ENCODE peak calls at places on chromosomes 4 and X, in nine cellular contexts. One of them, this sample, is unnamed.

GRCh38 chr4:110275871-110276270 is 77.5 kb upstream of the ELOVL6 start:
- DNase-seq in astrocyte of the spinal cord: peak
- DNase-seq in NCI-H1694 treated with DMSO at 0.1 percent for 48 hours: no peak
- DNase-seq in iPS-NIHi11: no peak
- DNase-seq in mesendoderm: no peak
- DNase-seq in NCI-H146: no peak
- DNase-seq in lung: no peak
- DNase-seq in activated naive CD4-positive, alpha-beta T cell treated with anti-CD3 and anti-CD28 coated beads, Interleukin-2, amount 10 ng/mL, durations not matched to agents 7 days and 5 days: no peak
- DNase-seq in iris pigment epithelial cell: peak
- DNase-seq in this sample: no peak

GRCh38 chrX:72308566-72309296 is 3.0 kb upstream of the CITED1 start:
- DNase-seq in NCI-H1694 treated with DMSO at 0.1 percent for 48 hours: peak
- DNase-seq in activated naive CD4-positive, alpha-beta T cell treated with anti-CD3 and anti-CD28 coated beads, Interleukin-2, amount 10 ng/mL, durations not matched to agents 7 days and 5 days: peak
- DNase-seq in iris pigment epithelial cell: peak
- DNase-seq in lung: peak
- DNase-seq in iPS-NIHi11: peak
- DNase-seq in NCI-H146: peak
- DNase-seq in mesendoderm: peak
- DNase-seq in astrocyte of the spinal cord: peak
- DNase-seq in this sample: peak

GRCh38 chrX:109740076-109740809 is 7.2 kb upstream of the ACSL4 start:
- DNase-seq in astrocyte of the spinal cord: no peak
- DNase-seq in iris pigment epithelial cell: peak
- DNase-seq in iPS-NIHi11: no peak
- DNase-seq in NCI-H1694 treated with DMSO at 0.1 percent for 48 hours: no peak
- DNase-seq in activated naive CD4-positive, alpha-beta T cell treated with anti-CD3 and anti-CD28 coated beads, Interleukin-2, amount 10 ng/mL, durations not matched to agents 7 days and 5 days: no peak
- DNase-seq in lung: peak
- DNase-seq in mesendoderm: no peak
- DNase-seq in NCI-H146: no peak
- DNase-seq in this sample: no peak

GRCh38 chrX:103846395-103846794 is 14.3 kb upstream of the RAB9B start:
- DNase-seq in iPS-NIHi11: no peak
- DNase-seq in mesendoderm: no peak
- DNase-seq in lung: no peak
- DNase-seq in activated naive CD4-positive, alpha-beta T cell treated with anti-CD3 and anti-CD28 coated beads, Interleukin-2, amount 10 ng/mL, durations not matched to agents 7 days and 5 days: no peak
- DNase-seq in NCI-H146: no peak
- DNase-seq in iris pigment epithelial cell: peak
- DNase-seq in NCI-H1694 treated with DMSO at 0.1 percent for 48 hours: no peak
- DNase-seq in astrocyte of the spinal cord: no peak
- DNase-seq in this sample: no peak

GRCh38 chr4:176656108-176656507 is 136.6 kb downstream of the VEGFC start:
- DNase-seq in lung: no peak
- DNase-seq in activated naive CD4-positive, alpha-beta T cell treated with anti-CD3 and anti-CD28 coated beads, Interleukin-2, amount 10 ng/mL, durations not matched to agents 7 days and 5 days: no peak
- DNase-seq in iris pigment epithelial cell: no peak
- DNase-seq in iPS-NIHi11: no peak
- DNase-seq in astrocyte of the spinal cord: no peak
- DNase-seq in mesendoderm: no peak
- DNase-seq in NCI-H146: no peak
- DNase-seq in NCI-H1694 treated with DMSO at 0.1 percent for 48 hours: no peak
- DNase-seq in this sample: no peak

GRCh38 chrX:153726286-153727107 is 1.8 kb downstream of the ABCD1 start:
- DNase-seq in astrocyte of the spinal cord: peak
- DNase-seq in activated naive CD4-positive, alpha-beta T cell treated with anti-CD3 and anti-CD28 coated beads, Interleukin-2, amount 10 ng/mL, durations not matched to agents 7 days and 5 days: peak
- DNase-seq in lung: peak
- DNase-seq in NCI-H1694 treated with DMSO at 0.1 percent for 48 hours: no peak
- DNase-seq in iris pigment epithelial cell: peak
- DNase-seq in mesendoderm: peak
- DNase-seq in NCI-H146: peak
- DNase-seq in iPS-NIHi11: peak
- DNase-seq in this sample: peak

GRCh38 chrX:110402091-110402854 is 43.6 kb downstream of the RTL9 start:
- DNase-seq in activated naive CD4-positive, alpha-beta T cell treated with anti-CD3 and anti-CD28 coated beads, Interleukin-2, amount 10 ng/mL, durations not matched to agents 7 days and 5 days: no peak
- DNase-seq in iris pigment epithelial cell: peak
- DNase-seq in astrocyte of the spinal cord: peak
- DNase-seq in mesendoderm: peak
- DNase-seq in NCI-H146: no peak
- DNase-seq in iPS-NIHi11: no peak
- DNase-seq in NCI-H1694 treated with DMSO at 0.1 percent for 48 hours: no peak
- DNase-seq in lung: no peak
- DNase-seq in this sample: peak

GRCh38 chr4:41319553-41319952 is 62.8 kb downstream of the UCHL1 start:
- DNase-seq in iris pigment epithelial cell: peak
- DNase-seq in NCI-H146: no peak
- DNase-seq in mesendoderm: peak
- DNase-seq in lung: no peak
- DNase-seq in NCI-H1694 treated with DMSO at 0.1 percent for 48 hours: no peak
- DNase-seq in iPS-NIHi11: no peak
- DNase-seq in activated naive CD4-positive, alpha-beta T cell treated with anti-CD3 and anti-CD28 coated beads, Interleukin-2, amount 10 ng/mL, durations not matched to agents 7 days and 5 days: no peak
- DNase-seq in astrocyte of the spinal cord: no peak
- DNase-seq in this sample: no peak

GRCh38 chr4:183411291-183411861 is 33.1 kb upstream of the CDKN2AIP start:
- DNase-seq in activated naive CD4-positive, alpha-beta T cell treated with anti-CD3 and anti-CD28 coated beads, Interleukin-2, amount 10 ng/mL, durations not matched to agents 7 days and 5 days: no peak
- DNase-seq in iPS-NIHi11: no peak
- DNase-seq in NCI-H146: no peak
- DNase-seq in iris pigment epithelial cell: peak
- DNase-seq in NCI-H1694 treated with DMSO at 0.1 percent for 48 hours: no peak
- DNase-seq in lung: no peak
- DNase-seq in mesendoderm: no peak
- DNase-seq in astrocyte of the spinal cord: no peak
- DNase-seq in this sample: no peak

GRCh38 chr4:104330125-104330524 is 164.6 kb downstream of the CXXC4 start:
- DNase-seq in lung: no peak
- DNase-seq in astrocyte of the spinal cord: no peak
- DNase-seq in activated naive CD4-positive, alpha-beta T cell treated with anti-CD3 and anti-CD28 coated beads, Interleukin-2, amount 10 ng/mL, durations not matched to agents 7 days and 5 days: no peak
- DNase-seq in iris pigment epithelial cell: no peak
- DNase-seq in iPS-NIHi11: no peak
- DNase-seq in NCI-H146: no peak
- DNase-seq in mesendoderm: no peak
- DNase-seq in NCI-H1694 treated with DMSO at 0.1 percent for 48 hours: no peak
- DNase-seq in this sample: no peak

GRCh38 chr4:130187587-130187986 is 1091.6 kb downstream of the C4orf33 start:
- DNase-seq in iPS-NIHi11: no peak
- DNase-seq in activated naive CD4-positive, alpha-beta T cell treated with anti-CD3 and anti-CD28 coated beads, Interleukin-2, amount 10 ng/mL, durations not matched to agents 7 days and 5 days: no peak
- DNase-seq in iris pigment epithelial cell: peak
- DNase-seq in mesendoderm: no peak
- DNase-seq in lung: no peak
- DNase-seq in NCI-H146: no peak
- DNase-seq in NCI-H1694 treated with DMSO at 0.1 percent for 48 hours: no peak
- DNase-seq in astrocyte of the spinal cord: no peak
- DNase-seq in this sample: no peak

GRCh38 chr4:107094332-107094731 is 58.2 kb upstream of the DKK2 start:
- DNase-seq in astrocyte of the spinal cord: peak
- DNase-seq in mesendoderm: peak
- DNase-seq in NCI-H146: no peak
- DNase-seq in activated naive CD4-positive, alpha-beta T cell treated with anti-CD3 and anti-CD28 coated beads, Interleukin-2, amount 10 ng/mL, durations not matched to agents 7 days and 5 days: no peak
- DNase-seq in iPS-NIHi11: peak
- DNase-seq in iris pigment epithelial cell: peak
- DNase-seq in lung: no peak
- DNase-seq in NCI-H1694 treated with DMSO at 0.1 percent for 48 hours: no peak
- DNase-seq in this sample: no peak

GRCh38 chr4:54527532-54527931 is 130.2 kb upstream of the KIT start:
- DNase-seq in NCI-H1694 treated with DMSO at 0.1 percent for 48 hours: no peak
- DNase-seq in astrocyte of the spinal cord: no peak
- DNase-seq in NCI-H146: peak
- DNase-seq in iris pigment epithelial cell: no peak
- DNase-seq in lung: no peak
- DNase-seq in mesendoderm: no peak
- DNase-seq in iPS-NIHi11: peak
- DNase-seq in activated naive CD4-positive, alpha-beta T cell treated with anti-CD3 and anti-CD28 coated beads, Interleukin-2, amount 10 ng/mL, durations not matched to agents 7 days and 5 days: no peak
- DNase-seq in this sample: no peak

GRCh38 chr4:8546766-8547107 is 33.5 kb upstream of the GPR78 start:
- DNase-seq in lung: no peak
- DNase-seq in iris pigment epithelial cell: no peak
- DNase-seq in NCI-H146: no peak
- DNase-seq in astrocyte of the spinal cord: no peak
- DNase-seq in NCI-H1694 treated with DMSO at 0.1 percent for 48 hours: no peak
- DNase-seq in iPS-NIHi11: no peak
- DNase-seq in activated naive CD4-positive, alpha-beta T cell treated with anti-CD3 and anti-CD28 coated beads, Interleukin-2, amount 10 ng/mL, durations not matched to agents 7 days and 5 days: no peak
- DNase-seq in mesendoderm: no peak
- DNase-seq in this sample: no peak

GRCh38 chr4:107832275-107832807 is 7.6 kb downstream of the SGMS2 start:
- DNase-seq in activated naive CD4-positive, alpha-beta T cell treated with anti-CD3 and anti-CD28 coated beads, Interleukin-2, amount 10 ng/mL, durations not matched to agents 7 days and 5 days: no peak
- DNase-seq in NCI-H1694 treated with DMSO at 0.1 percent for 48 hours: no peak
- DNase-seq in iPS-NIHi11: no peak
- DNase-seq in iris pigment epithelial cell: no peak
- DNase-seq in mesendoderm: no peak
- DNase-seq in lung: no peak
- DNase-seq in astrocyte of the spinal cord: no peak
- DNase-seq in NCI-H146: peak
- DNase-seq in this sample: no peak

GRCh38 chr4:80043534-80043933 is 29.5 kb downstream of the ANTXR2 start:
- DNase-seq in mesendoderm: no peak
- DNase-seq in lung: no peak
- DNase-seq in iPS-NIHi11: no peak
- DNase-seq in NCI-H1694 treated with DMSO at 0.1 percent for 48 hours: no peak
- DNase-seq in NCI-H146: no peak
- DNase-seq in iris pigment epithelial cell: no peak
- DNase-seq in astrocyte of the spinal cord: peak
- DNase-seq in activated naive CD4-positive, alpha-beta T cell treated with anti-CD3 and anti-CD28 coated beads, Interleukin-2, amount 10 ng/mL, durations not matched to agents 7 days and 5 days: no peak
- DNase-seq in this sample: no peak

GRCh38 chr4:164949448-164950118 is 27.9 kb downstream of the TRIM61 start:
- DNase-seq in NCI-H146: no peak
- DNase-seq in NCI-H1694 treated with DMSO at 0.1 percent for 48 hours: no peak
- DNase-seq in lung: no peak
- DNase-seq in iPS-NIHi11: peak
- DNase-seq in activated naive CD4-positive, alpha-beta T cell treated with anti-CD3 and anti-CD28 coated beads, Interleukin-2, amount 10 ng/mL, durations not matched to agents 7 days and 5 days: no peak
- DNase-seq in mesendoderm: peak
- DNase-seq in astrocyte of the spinal cord: no peak
- DNase-seq in iris pigment epithelial cell: no peak
- DNase-seq in this sample: no peak

GRCh38 chrX:41491267-41492004 is 44.3 kb downstream of the NYX start:
- DNase-seq in iris pigment epithelial cell: peak
- DNase-seq in iPS-NIHi11: peak
- DNase-seq in NCI-H146: no peak
- DNase-seq in mesendoderm: peak
- DNase-seq in NCI-H1694 treated with DMSO at 0.1 percent for 48 hours: no peak
- DNase-seq in activated naive CD4-positive, alpha-beta T cell treated with anti-CD3 and anti-CD28 coated beads, Interleukin-2, amount 10 ng/mL, durations not matched to agents 7 days and 5 days: no peak
- DNase-seq in lung: peak
- DNase-seq in astrocyte of the spinal cord: peak
- DNase-seq in this sample: no peak

GRCh38 chrX:16999275-16999674 is 52.8 kb downstream of the REPS2 start:
- DNase-seq in iPS-NIHi11: no peak
- DNase-seq in activated naive CD4-positive, alpha-beta T cell treated with anti-CD3 and anti-CD28 coated beads, Interleukin-2, amount 10 ng/mL, durations not matched to agents 7 days and 5 days: no peak
- DNase-seq in NCI-H146: no peak
- DNase-seq in lung: no peak
- DNase-seq in astrocyte of the spinal cord: no peak
- DNase-seq in mesendoderm: no peak
- DNase-seq in iris pigment epithelial cell: no peak
- DNase-seq in NCI-H1694 treated with DMSO at 0.1 percent for 48 hours: no peak
- DNase-seq in this sample: no peak

GRCh38 chrX:45508459-45508858 is 307.8 kb upstream of the DIPK2B start:
- DNase-seq in iPS-NIHi11: no peak
- DNase-seq in NCI-H146: no peak
- DNase-seq in activated naive CD4-positive, alpha-beta T cell treated with anti-CD3 and anti-CD28 coated beads, Interleukin-2, amount 10 ng/mL, durations not matched to agents 7 days and 5 days: no peak
- DNase-seq in NCI-H1694 treated with DMSO at 0.1 percent for 48 hours: no peak
- DNase-seq in iris pigment epithelial cell: no peak
- DNase-seq in lung: no peak
- DNase-seq in astrocyte of the spinal cord: no peak
- DNase-seq in mesendoderm: no peak
- DNase-seq in this sample: no peak

GRCh38 chr4:48949518-48950207 is 36.4 kb upstream of the CWH43 start:
- DNase-seq in activated naive CD4-positive, alpha-beta T cell treated with anti-CD3 and anti-CD28 coated beads, Interleukin-2, amount 10 ng/mL, durations not matched to agents 7 days and 5 days: no peak
- DNase-seq in iPS-NIHi11: no peak
- DNase-seq in iris pigment epithelial cell: no peak
- DNase-seq in NCI-H1694 treated with DMSO at 0.1 percent for 48 hours: no peak
- DNase-seq in NCI-H146: no peak
- DNase-seq in mesendoderm: no peak
- DNase-seq in astrocyte of the spinal cord: peak
- DNase-seq in lung: no peak
- DNase-seq in this sample: no peak

GRCh38 chrX:112851806-112852205 is 11.2 kb upstream of the AMOT start:
- DNase-seq in NCI-H146: no peak
- DNase-seq in astrocyte of the spinal cord: peak
- DNase-seq in lung: peak
- DNase-seq in NCI-H1694 treated with DMSO at 0.1 percent for 48 hours: no peak
- DNase-seq in mesendoderm: no peak
- DNase-seq in iPS-NIHi11: no peak
- DNase-seq in activated naive CD4-positive, alpha-beta T cell treated with anti-CD3 and anti-CD28 coated beads, Interleukin-2, amount 10 ng/mL, durations not matched to agents 7 days and 5 days: no peak
- DNase-seq in iris pigment epithelial cell: peak
- DNase-seq in this sample: no peak

GRCh38 chrX:146264763-146265375 is 447.2 kb downstream of the SLITRK2 start:
- DNase-seq in lung: no peak
- DNase-seq in activated naive CD4-positive, alpha-beta T cell treated with anti-CD3 and anti-CD28 coated beads, Interleukin-2, amount 10 ng/mL, durations not matched to agents 7 days and 5 days: no peak
- DNase-seq in NCI-H146: no peak
- DNase-seq in iris pigment epithelial cell: no peak
- DNase-seq in astrocyte of the spinal cord: no peak
- DNase-seq in NCI-H1694 treated with DMSO at 0.1 percent for 48 hours: peak
- DNase-seq in iPS-NIHi11: no peak
- DNase-seq in mesendoderm: no peak
- DNase-seq in this sample: no peak

GRCh38 chr4:62288803-62289541 is 1088.8 kb downstream of the ADGRL3 start:
- DNase-seq in mesendoderm: no peak
- DNase-seq in astrocyte of the spinal cord: no peak
- DNase-seq in activated naive CD4-positive, alpha-beta T cell treated with anti-CD3 and anti-CD28 coated beads, Interleukin-2, amount 10 ng/mL, durations not matched to agents 7 days and 5 days: no peak
- DNase-seq in lung: no peak
- DNase-seq in NCI-H146: no peak
- DNase-seq in iris pigment epithelial cell: no peak
- DNase-seq in NCI-H1694 treated with DMSO at 0.1 percent for 48 hours: no peak
- DNase-seq in iPS-NIHi11: no peak
- DNase-seq in this sample: no peak

GRCh38 chrX:31099536-31100090 is 27.8 kb upstream of the FTHL17 start:
- DNase-seq in iPS-NIHi11: no peak
- DNase-seq in activated naive CD4-positive, alpha-beta T cell treated with anti-CD3 and anti-CD28 coated beads, Interleukin-2, amount 10 ng/mL, durations not matched to agents 7 days and 5 days: no peak
- DNase-seq in iris pigment epithelial cell: peak
- DNase-seq in NCI-H146: no peak
- DNase-seq in astrocyte of the spinal cord: no peak
- DNase-seq in NCI-H1694 treated with DMSO at 0.1 percent for 48 hours: no peak
- DNase-seq in lung: no peak
- DNase-seq in mesendoderm: peak
- DNase-seq in this sample: no peak

GRCh38 chr4:23323436-23323835 is 566.4 kb downstream of the PPARGC1A start:
- DNase-seq in lung: no peak
- DNase-seq in mesendoderm: no peak
- DNase-seq in NCI-H1694 treated with DMSO at 0.1 percent for 48 hours: no peak
- DNase-seq in NCI-H146: no peak
- DNase-seq in iPS-NIHi11: no peak
- DNase-seq in activated naive CD4-positive, alpha-beta T cell treated with anti-CD3 and anti-CD28 coated beads, Interleukin-2, amount 10 ng/mL, durations not matched to agents 7 days and 5 days: no peak
- DNase-seq in iris pigment epithelial cell: no peak
- DNase-seq in astrocyte of the spinal cord: no peak
- DNase-seq in this sample: no peak

GRCh38 chr4:3201718-3202702 is 46.9 kb upstream of the MSANTD1 start:
- DNase-seq in NCI-H1694 treated with DMSO at 0.1 percent for 48 hours: no peak
- DNase-seq in iris pigment epithelial cell: peak
- DNase-seq in lung: no peak
- DNase-seq in NCI-H146: no peak
- DNase-seq in activated naive CD4-positive, alpha-beta T cell treated with anti-CD3 and anti-CD28 coated beads, Interleukin-2, amount 10 ng/mL, durations not matched to agents 7 days and 5 days: peak
- DNase-seq in iPS-NIHi11: no peak
- DNase-seq in astrocyte of the spinal cord: peak
- DNase-seq in mesendoderm: peak
- DNase-seq in this sample: no peak

GRCh38 chr4:6727081-6727942 is 11.3 kb downstream of the BLOC1S4 start:
- DNase-seq in iPS-NIHi11: peak
- DNase-seq in NCI-H146: peak
- DNase-seq in NCI-H1694 treated with DMSO at 0.1 percent for 48 hours: no peak
- DNase-seq in activated naive CD4-positive, alpha-beta T cell treated with anti-CD3 and anti-CD28 coated beads, Interleukin-2, amount 10 ng/mL, durations not matched to agents 7 days and 5 days: no peak
- DNase-seq in lung: no peak
- DNase-seq in astrocyte of the spinal cord: peak
- DNase-seq in mesendoderm: peak
- DNase-seq in iris pigment epithelial cell: peak
- DNase-seq in this sample: peak

GRCh38 chr4:174365018-174365587 is 81.4 kb downstream of the CEP44 start:
- DNase-seq in astrocyte of the spinal cord: peak
- DNase-seq in iPS-NIHi11: peak
- DNase-seq in lung: no peak
- DNase-seq in NCI-H146: peak
- DNase-seq in NCI-H1694 treated with DMSO at 0.1 percent for 48 hours: peak
- DNase-seq in mesendoderm: peak
- DNase-seq in activated naive CD4-positive, alpha-beta T cell treated with anti-CD3 and anti-CD28 coated beads, Interleukin-2, amount 10 ng/mL, durations not matched to agents 7 days and 5 days: peak
- DNase-seq in iris pigment epithelial cell: peak
- DNase-seq in this sample: no peak

GRCh38 chr4:169810325-169811323 is 52.9 kb upstream of the HPF1 start:
- DNase-seq in lung: peak
- DNase-seq in activated naive CD4-positive, alpha-beta T cell treated with anti-CD3 and anti-CD28 coated beads, Interleukin-2, amount 10 ng/mL, durations not matched to agents 7 days and 5 days: peak
- DNase-seq in iPS-NIHi11: peak
- DNase-seq in mesendoderm: peak
- DNase-seq in iris pigment epithelial cell: peak
- DNase-seq in NCI-H1694 treated with DMSO at 0.1 percent for 48 hours: peak
- DNase-seq in NCI-H146: peak
- DNase-seq in astrocyte of the spinal cord: peak
- DNase-seq in this sample: no peak

GRCh38 chr4:36280555-36280954 is 861 bp upstream of the DTHD1 start:
- DNase-seq in iris pigment epithelial cell: no peak
- DNase-seq in mesendoderm: peak
- DNase-seq in NCI-H146: no peak
- DNase-seq in NCI-H1694 treated with DMSO at 0.1 percent for 48 hours: no peak
- DNase-seq in activated naive CD4-positive, alpha-beta T cell treated with anti-CD3 and anti-CD28 coated beads, Interleukin-2, amount 10 ng/mL, durations not matched to agents 7 days and 5 days: no peak
- DNase-seq in astrocyte of the spinal cord: no peak
- DNase-seq in iPS-NIHi11: peak
- DNase-seq in lung: peak
- DNase-seq in this sample: no peak

This sample was measured in tibial artery.